ENCODE peak calls at places on chromosomes 2 and 18, in seven cellular contexts. P is NT2/D1, Q is fibroblast of the aortic adventitia, W is IMR-90, R is bronchial epithelial cell, A is BJ, V is body of pancreas. J is an unnamed sample.

GRCh38 chr18:35029103-35029502 is 12.1 kb upstream of the MAPRE2 start:
- DNase-seq in R (no peak), P (no peak), W (peak; percentile 69), V (no peak), A (peak; percentile 74), Q (peak; percentile 51), J (no peak)

GRCh38 chr18:68461635-68462034 is 253.3 kb downstream of the TMX3 start:
- DNase-seq in W (no peak), P (no peak), A (no peak), Q (no peak), R (no peak), V (no peak), J (no peak)

GRCh38 chr2:34980689-34981088 is 1374.9 kb upstream of the CRIM1 start:
- DNase-seq in Q (no peak), P (no peak), R (no peak), W (no peak), A (no peak), V (no peak), J (no peak)

GRCh38 chr2:159600752-159601151 is 15.6 kb downstream of the BAZ2B start:
- DNase-seq in R (peak; percentile 95), A (no peak), P (no peak), V (no peak), Q (peak; percentile 53), W (peak; percentile 74), J (no peak)

GRCh38 chr2:80461505-80462197 is 157.1 kb upstream of the LRRTM1 start:
- DNase-seq in Q (peak; percentile 6), R (no peak), V (no peak), A (no peak), P (peak; percentile 57), W (no peak), J (no peak)

GRCh38 chr2:61887684-61888303 is 662 bp downstream of the CCT4 start:
- DNase-seq in P (no peak), W (peak; percentile 36), V (no peak), Q (peak; percentile 49), A (no peak), R (peak; percentile 45), J (no peak)

GRCh38 chr18:63161728-63162195 is 157.8 kb downstream of the BCL2 start:
- DNase-seq in Q (peak; percentile 92), R (peak; percentile 96), A (peak; percentile 53), W (peak; percentile 93), P (no peak), V (peak; percentile 48), J (peak; percentile 84)

GRCh38 chr2:174334781-174335604 is at the start of gene SP9:
- DNase-seq in V (no peak), R (no peak), W (peak; percentile 46), Q (no peak), P (peak; percentile 81), A (no peak), J (no peak)

GRCh38 chr18:24928479-24928878 is 423.5 kb downstream of the ZNF521 start:
- DNase-seq in P (no peak), W (no peak), R (no peak), Q (no peak), A (no peak), V (no peak), J (no peak)

GRCh38 chr18:74533666-74534065 is 634 bp upstream of the CNDP1 start:
- DNase-seq in V (no peak), A (no peak), Q (no peak), W (no peak), P (no peak), R (no peak), J (no peak)

GRCh38 chr18:34658101-34658500 is 52.0 kb upstream of the DTNA start:
- DNase-seq in V (no peak), W (no peak), A (no peak), Q (no peak), P (no peak), R (no peak), J (no peak)

GRCh38 chr2:229947544-229947943 is 25.2 kb downstream of the FBXO36 start:
- DNase-seq in R (no peak), Q (no peak), A (no peak), W (no peak), P (no peak), V (no peak), J (no peak)

GRCh38 chr2:134289225-134289624 is 35.4 kb downstream of the MGAT5 start:
- DNase-seq in W (no peak), Q (no peak), R (no peak), V (peak; percentile 11), A (no peak), P (no peak), J (no peak)

GRCh38 chr2:30252723-30253688 is 21.7 kb downstream of the LBH start:
- DNase-seq in R (peak; percentile 82), V (peak; percentile 83), W (peak; percentile 85), Q (peak; percentile 97), A (peak; percentile 40), P (no peak), J (no peak)

GRCh38 chr2:196487426-196487825 is 152.1 kb upstream of the CCDC150 start:
- DNase-seq in R (no peak), V (no peak), P (no peak), Q (peak; percentile 58), A (no peak), W (no peak), J (no peak)

GRCh38 chr2:101741775-101742520 is 44.4 kb downstream of the MAP4K4 start:
- DNase-seq in Q (no peak), P (peak; percentile 76), R (peak; percentile 94), A (no peak), W (no peak), V (peak; percentile 33), J (no peak)

GRCh38 chr18:14941256-14941655 is 193.3 kb downstream of the ANKRD30B start:
- DNase-seq in A (no peak), P (no peak), W (no peak), V (no peak), R (no peak), Q (no peak), J (no peak)

GRCh38 chr2:152189622-152190495 is 14.3 kb upstream of the STAM2 start:
- DNase-seq in W (peak; percentile 77), A (no peak), V (peak; percentile 44), Q (peak; percentile 83), P (no peak), R (peak; percentile 54), J (no peak)

GRCh38 chr2:215736653-215737290 is 276.6 kb downstream of the MREG start:
- DNase-seq in P (peak; percentile 8), R (peak; percentile 80), Q (peak; percentile 83), V (no peak), A (peak; percentile 28), W (peak; percentile 85), J (no peak)

GRCh38 chr2:72916743-72917137 is 579 bp upstream of the EMX1 start:
- DNase-seq in A (no peak), V (no peak), W (no peak), Q (no peak), R (no peak), P (no peak), J (peak; percentile 61)

GRCh38 chr2:8457092-8457481 is 224.8 kb upstream of the ID2 start:
- DNase-seq in Q (no peak), R (no peak), V (peak; percentile 45), W (no peak), P (no peak), A (no peak), J (peak; percentile 36)
- H3K4me3 ChIP-seq in Q (no peak overlapping the region), R (no peak overlapping the region), V (no peak overlapping the region), W (no peak overlapping the region), P (no peak overlapping the region), A (no peak overlapping the region), J (no peak overlapping the region)

DNA sequence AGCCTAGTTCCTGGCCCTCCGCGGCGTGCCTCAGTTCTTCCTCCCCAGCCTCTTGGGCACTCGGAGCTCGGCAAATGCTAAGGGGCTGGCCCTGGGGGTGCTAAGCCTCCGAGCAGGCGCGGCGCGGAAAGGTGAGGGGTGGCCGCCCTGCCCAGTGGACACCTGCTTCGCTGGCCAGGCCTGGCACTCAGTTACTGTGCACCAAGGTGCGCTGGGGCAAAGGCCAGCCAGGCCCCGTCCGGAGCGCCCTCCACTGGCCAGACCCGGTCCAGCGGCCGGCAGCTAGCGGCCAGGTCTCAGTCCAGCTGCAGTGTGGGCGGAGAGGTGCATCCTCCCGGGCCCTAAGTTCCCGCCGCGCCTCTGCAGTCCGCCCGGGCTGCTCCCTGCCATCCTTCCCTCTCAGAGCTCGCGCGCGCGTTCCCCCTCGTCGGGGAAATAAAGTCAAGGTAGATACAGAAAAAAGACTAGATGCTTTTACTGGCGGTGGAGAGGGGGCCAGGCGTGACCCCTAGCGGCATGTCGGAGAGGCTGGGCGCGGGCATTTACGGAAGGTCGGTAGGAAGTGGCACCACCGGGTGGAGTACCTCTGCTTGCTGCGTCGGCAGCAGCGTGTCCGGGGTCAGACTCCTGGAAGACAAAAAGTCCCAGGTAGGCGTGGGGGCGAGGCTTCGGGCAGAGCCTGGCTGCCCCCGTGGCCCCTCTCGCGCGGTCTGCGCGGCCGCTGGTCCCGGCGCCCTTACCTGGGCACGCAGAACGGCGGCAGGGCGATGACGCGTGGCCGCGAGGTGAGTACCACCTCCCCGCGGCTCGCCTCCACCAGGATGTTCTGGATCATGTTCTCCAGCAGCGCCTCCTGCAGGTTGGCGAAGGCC is 9.4 kb upstream of the CRYBA2 start:
- DNase-seq in W (no peak), P (peak; percentile 63), R (peak; percentile 48), V (peak; percentile 94), Q (no peak), A (no peak), J (no peak)
- H3K4me3 ChIP-seq in W (no peak overlapping the region), P (peak overlapping the region; percentile 39), R (peak overlapping the region; percentile 25), V (peak overlapping the region; percentile 28), Q (no peak overlapping the region), A (no peak overlapping the region), J (no peak overlapping the region)

GRCh38 chr2:6864251-6864758 is 1.4 kb downstream of the CMPK2 start:
- DNase-seq in Q (no peak), R (no peak), V (no peak), A (no peak), W (no peak), P (no peak), J (no peak)

GRCh38 chr2:6866239-6866745 is 585 bp upstream of the CMPK2 start:
- DNase-seq in A (no peak), V (peak; percentile 63), P (peak; percentile 36), Q (peak; percentile 35), R (peak; percentile 28), W (peak; percentile 3), J (peak; percentile 64)

GRCh38 chr2:6864938-6865345 is 765 bp downstream of the CMPK2 start:
- DNase-seq in W (no peak), A (no peak), V (no peak), Q (no peak), R (no peak), P (no peak), J (peak; percentile 68)

GRCh38 chr2:6865346-6866238 is at the start of gene CMPK2:
- DNase-seq in Q (peak; percentile 34), V (peak; percentile 79), P (peak; percentile 33), R (no peak), W (peak; percentile 9), A (no peak), J (peak; percentile 78)

DNA sequence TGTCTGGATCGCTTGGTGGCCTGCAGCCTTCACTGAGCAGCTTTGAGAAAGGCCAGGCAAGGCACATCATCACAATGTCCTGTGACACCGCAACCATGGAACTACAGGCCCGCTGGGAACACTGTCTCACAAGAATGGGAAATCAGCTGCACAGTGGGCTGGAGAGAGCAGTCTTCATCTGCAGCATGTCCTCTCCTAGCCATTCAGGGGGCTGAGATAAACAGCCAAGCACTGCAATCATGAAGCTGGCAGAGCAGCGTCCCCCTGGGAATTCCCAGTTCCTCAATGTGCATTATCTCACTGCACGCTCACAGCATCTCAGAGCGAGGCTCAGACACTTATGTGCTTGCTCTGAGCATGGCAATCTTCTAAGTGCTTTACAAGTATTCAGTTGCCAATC is 1.9 kb downstream of the CMPK2 start:
- DNase-seq in V (no peak), R (no peak), P (no peak), A (no peak), Q (no peak), W (no peak), J (peak; percentile 59)
- H3K4me3 ChIP-seq in V (no peak overlapping the region), R (no peak overlapping the region), P (no peak overlapping the region), A (no peak overlapping the region), Q (no peak overlapping the region), W (no peak overlapping the region), J (no peak overlapping the region)

GRCh38 chr2:143468341-143468888 is 339.2 kb downstream of the ARHGAP15 start:
- DNase-seq in Q (no peak), R (no peak), W (no peak), P (no peak), A (no peak), V (no peak), J (no peak)
- H3K4me3 ChIP-seq in Q (no peak overlapping the region), R (no peak overlapping the region), W (no peak overlapping the region), P (no peak overlapping the region), A (no peak overlapping the region), V (no peak overlapping the region), J (no peak overlapping the region)

J was measured in sigmoid colon.